ENCODE peak calls at places on chromosome 17, in four cellular contexts. C is stimulated activated naive CD8-positive, alpha-beta T cell treated with anti-CD3 and anti-CD28 coated beads, Interleukin-15, amount 100 ng/mL, for 72 hours; S is small intestine; L is SJSA1. M is an unnamed sample.

GRCh38 chr17:67076290-67076689 is 31.9 kb downstream of the CACNG1 start:
- DNase-seq in C (no peak), S (peak; percentile 15), L (no peak), M (no peak)

GRCh38 chr17:38815576-38816193 is 9.4 kb downstream of the CWC25 start:
- DNase-seq in S (no peak), L (no peak), C (peak; percentile 72), M (no peak)

GRCh38 chr17:19905514-19905913 is 37.8 kb upstream of the ULK2 start:
- DNase-seq in L (no peak), C (no peak), S (no peak), M (no peak)

GRCh38 chr17:69223809-69224208 is 4.8 kb downstream of the ABCA10 start:
- DNase-seq in S (no peak), L (peak; percentile 70), C (no peak), M (no peak)

GRCh38 chr17:65401581-65401980 is 159.9 kb downstream of the AXIN2 start:
- DNase-seq in L (no peak), S (peak; percentile 55), C (no peak), M (no peak)

GRCh38 chr17:7260601-7261376 is 1.5 kb downstream of the CLDN7 start:
- DNase-seq in S (peak; percentile 76), C (peak; percentile 62), L (no peak), M (peak; percentile 10)

GRCh38 chr17:72640415-72641165 is 451.9 kb downstream of the SLC39A11 start:
- DNase-seq in C (no peak), L (no peak), S (peak; percentile 87), M (no peak)

GRCh38 chr17:55451758-55452468 is 30.3 kb upstream of the MMD start:
- DNase-seq in S (no peak), C (no peak), L (no peak), M (no peak)

GRCh38 chr17:35245196-35245486 is 2.3 kb downstream of the SLFN5 start:
- DNase-seq in S (no peak), L (peak; percentile 57), C (peak; percentile 63), M (no peak)

GRCh38 chr17:51617876-51618455 is 357.6 kb downstream of the UTP18 start:
- DNase-seq in L (no peak), C (no peak), S (no peak), M (no peak)

GRCh38 chr17:49490271-49490670 is 4.8 kb upstream of the NGFR start:
- DNase-seq in C (no peak), S (no peak), L (no peak), M (no peak)

GRCh38 chr17:19583871-19584270 is 50.2 kb downstream of the SLC47A1 start:
- DNase-seq in C (no peak), S (no peak), L (no peak), M (no peak)

M was measured in SHP77.